ENCODE peak calls at places on chromosomes 16 and 17, in eight cellular contexts. One of them, this sample, is unnamed. For H3K4me1 and H3K27me3, the result is how much of the 10 kb centered on the place peaks cover.

GRCh38 chr17:45332505-45332904 is 15.7 kb upstream of the MAP3K14 start:
- DNase-seq in upper lobe of right lung: peak
- DNase-seq in body of pancreas: no peak
- DNase-seq in neuronal stem cell: no peak
- DNase-seq in colonic mucosa: no peak
- DNase-seq in fibroblast of lung: no peak
- DNase-seq in heart right ventricle: no peak
- DNase-seq in heart left ventricle: no peak
- DNase-seq in this sample: no peak

GRCh38 chr16:71414038-71414437 is 27.8 kb downstream of the TLE7 start:
- DNase-seq in upper lobe of right lung: peak
- DNase-seq in body of pancreas: no peak
- DNase-seq in neuronal stem cell: no peak
- DNase-seq in colonic mucosa: no peak
- DNase-seq in fibroblast of lung: no peak
- DNase-seq in heart right ventricle: no peak
- DNase-seq in heart left ventricle: no peak
- DNase-seq in this sample: no peak

GRCh38 chr17:64491034-64491860 is 5.6 kb downstream of the POLG2 start:
- DNase-seq in upper lobe of right lung: no peak
- DNase-seq in body of pancreas: no peak
- DNase-seq in neuronal stem cell: no peak
- DNase-seq in colonic mucosa: peak
- DNase-seq in fibroblast of lung: peak
- DNase-seq in heart right ventricle: no peak
- DNase-seq in heart left ventricle: peak
- DNase-seq in this sample: peak

GRCh38 chr16:1125471-1125870 is 27.4 kb upstream of the CACNA1H start:
- DNase-seq in upper lobe of right lung: no peak
- DNase-seq in body of pancreas: peak
- DNase-seq in neuronal stem cell: no peak
- DNase-seq in colonic mucosa: no peak
- DNase-seq in fibroblast of lung: peak
- DNase-seq in heart right ventricle: no peak
- DNase-seq in heart left ventricle: no peak
- DNase-seq in this sample: peak

GRCh38 chr16:555528-556478 is 4.4 kb upstream of the PRR35 start:
- DNase-seq in upper lobe of right lung: no peak
- DNase-seq in body of pancreas: no peak
- DNase-seq in neuronal stem cell: no peak
- DNase-seq in colonic mucosa: no peak
- DNase-seq in fibroblast of lung: no peak
- DNase-seq in heart right ventricle: no peak
- DNase-seq in heart left ventricle: no peak
- DNase-seq in this sample: peak

GRCh38 chr17:68908045-68908444 is 47.1 kb downstream of the ABCA8 start:
- DNase-seq in upper lobe of right lung: no peak
- DNase-seq in body of pancreas: no peak
- DNase-seq in neuronal stem cell: no peak
- DNase-seq in colonic mucosa: no peak
- DNase-seq in fibroblast of lung: no peak
- DNase-seq in heart right ventricle: no peak
- DNase-seq in heart left ventricle: no peak
- DNase-seq in this sample: no peak

GRCh38 chr17:2776589-2777241 is 19.5 kb upstream of the RAP1GAP2 start:
- DNase-seq in upper lobe of right lung: no peak
- DNase-seq in body of pancreas: no peak
- DNase-seq in neuronal stem cell: peak
- DNase-seq in colonic mucosa: peak
- DNase-seq in fibroblast of lung: no peak
- DNase-seq in heart right ventricle: no peak
- DNase-seq in heart left ventricle: no peak
- DNase-seq in this sample: peak

GRCh38 chr17:54418467-54418866 is 482.2 kb upstream of the TOM1L1 start:
- DNase-seq in upper lobe of right lung: no peak
- DNase-seq in body of pancreas: no peak
- DNase-seq in neuronal stem cell: no peak
- DNase-seq in colonic mucosa: no peak
- DNase-seq in fibroblast of lung: no peak
- DNase-seq in heart right ventricle: no peak
- DNase-seq in heart left ventricle: no peak
- DNase-seq in this sample: no peak

GRCh38 chr16:51577621-51578303 is 426.7 kb upstream of the SALL1 start:
- DNase-seq in upper lobe of right lung: no peak
- DNase-seq in body of pancreas: no peak
- DNase-seq in neuronal stem cell: no peak
- DNase-seq in colonic mucosa: no peak
- DNase-seq in fibroblast of lung: peak
- DNase-seq in heart right ventricle: no peak
- DNase-seq in heart left ventricle: no peak
- DNase-seq in this sample: no peak

GRCh38 chr16:82412770-82413169 is 214.0 kb upstream of the CDH13 start:
- DNase-seq in upper lobe of right lung: no peak
- DNase-seq in body of pancreas: no peak
- DNase-seq in neuronal stem cell: no peak
- DNase-seq in colonic mucosa: no peak
- DNase-seq in fibroblast of lung: no peak
- DNase-seq in heart right ventricle: no peak
- DNase-seq in heart left ventricle: no peak
- DNase-seq in this sample: no peak

GRCh38 chr17:82647593-82648164 is 565 bp downstream of the WDR45B start:
- DNase-seq in upper lobe of right lung: peak
- DNase-seq in body of pancreas: peak
- DNase-seq in neuronal stem cell: peak
- DNase-seq in colonic mucosa: peak
- DNase-seq in fibroblast of lung: no peak
- DNase-seq in heart right ventricle: peak
- DNase-seq in heart left ventricle: no peak
- DNase-seq in this sample: peak
- H3K4me1 ChIP-seq in upper lobe of right lung: under half
- H3K4me1 ChIP-seq in body of pancreas: under half
- H3K4me1 ChIP-seq in neuronal stem cell: under half
- H3K4me1 ChIP-seq in colonic mucosa: under half
- H3K4me1 ChIP-seq in fibroblast of lung: under half
- H3K4me1 ChIP-seq in heart right ventricle: under half
- H3K4me1 ChIP-seq in heart left ventricle: under half
- H3K4me1 ChIP-seq in this sample: under half

GRCh38 chr17:41848788-41849187 is 11.2 kb downstream of the KLHL10 start:
- DNase-seq in upper lobe of right lung: no peak
- DNase-seq in body of pancreas: no peak
- DNase-seq in neuronal stem cell: no peak
- DNase-seq in colonic mucosa: no peak
- DNase-seq in fibroblast of lung: peak
- DNase-seq in heart right ventricle: no peak
- DNase-seq in heart left ventricle: no peak
- DNase-seq in this sample: no peak

GRCh38 chr17:41844971-41845370 is 7.3 kb downstream of the KLHL10 start:
- DNase-seq in upper lobe of right lung: no peak
- DNase-seq in body of pancreas: no peak
- DNase-seq in neuronal stem cell: no peak
- DNase-seq in colonic mucosa: no peak
- DNase-seq in fibroblast of lung: no peak
- DNase-seq in heart right ventricle: no peak
- DNase-seq in heart left ventricle: no peak
- DNase-seq in this sample: no peak

DNA sequence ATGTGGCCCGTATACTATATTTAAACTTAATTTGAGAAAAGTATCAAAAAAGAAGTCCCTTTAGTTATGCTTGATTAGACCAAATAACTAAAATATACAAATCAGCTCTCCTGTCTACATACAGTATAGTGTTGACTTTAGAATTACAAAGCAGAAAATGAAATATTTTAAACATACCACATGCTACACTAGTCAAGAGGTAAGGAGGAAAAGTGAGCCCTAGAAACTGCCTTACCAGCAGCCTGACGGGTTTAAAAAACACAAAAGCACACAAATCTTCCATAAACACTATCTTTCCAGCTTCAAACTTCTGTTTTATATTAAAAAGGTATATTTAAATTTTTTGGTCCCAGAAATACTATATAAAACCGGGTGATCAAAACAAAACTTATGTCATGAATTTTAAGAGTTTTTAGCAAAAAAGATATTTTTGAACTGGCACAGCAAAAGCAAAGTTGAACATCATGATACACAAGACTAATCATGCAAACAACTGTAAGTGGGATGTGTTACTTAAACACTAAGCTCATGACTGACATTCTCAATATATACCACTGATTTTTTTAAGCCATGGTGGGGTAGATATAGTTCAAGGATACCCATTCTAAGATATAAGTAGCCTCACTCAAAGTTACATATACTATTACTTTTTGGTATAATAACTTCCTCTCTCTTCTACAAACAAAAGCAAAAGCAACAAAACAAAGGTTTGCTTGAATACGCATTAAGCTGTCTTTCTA is 11.8 kb downstream of the KLHL10 start:
- DNase-seq in upper lobe of right lung: no peak
- DNase-seq in body of pancreas: no peak
- DNase-seq in neuronal stem cell: no peak
- DNase-seq in colonic mucosa: no peak
- DNase-seq in fibroblast of lung: no peak
- DNase-seq in heart right ventricle: no peak
- DNase-seq in heart left ventricle: no peak
- DNase-seq in this sample: no peak
- H3K27me3 ChIP-seq in upper lobe of right lung: under half
- H3K27me3 ChIP-seq in body of pancreas: under half
- H3K27me3 ChIP-seq in neuronal stem cell: under half
- H3K27me3 ChIP-seq in colonic mucosa: under half
- H3K27me3 ChIP-seq in fibroblast of lung: under half
- H3K27me3 ChIP-seq in heart right ventricle: under half
- H3K27me3 ChIP-seq in heart left ventricle: under half
- H3K27me3 ChIP-seq in this sample: under half

DNA sequence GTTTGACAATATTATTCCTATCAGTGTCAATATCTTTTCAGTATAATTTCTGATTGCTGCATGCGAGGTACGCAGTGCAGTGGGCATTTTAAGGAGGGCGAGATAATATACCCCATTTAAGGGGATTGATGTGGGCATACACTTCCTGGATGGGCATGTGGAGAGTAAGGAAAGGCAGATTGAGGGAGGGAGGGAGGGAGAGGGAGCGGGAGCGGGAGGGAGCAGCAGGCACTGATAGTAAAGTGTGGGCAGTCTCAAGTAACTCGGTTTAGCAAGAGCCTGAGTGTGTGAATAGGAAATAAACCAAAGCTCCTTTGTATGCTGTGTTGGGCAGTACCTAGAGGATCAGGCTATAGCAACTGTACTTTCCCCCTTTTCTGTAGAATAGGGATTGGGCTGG is 5.1 kb downstream of the BPTF start:
- DNase-seq in upper lobe of right lung: no peak
- DNase-seq in body of pancreas: no peak
- DNase-seq in neuronal stem cell: no peak
- DNase-seq in colonic mucosa: peak
- DNase-seq in fibroblast of lung: no peak
- DNase-seq in heart right ventricle: no peak
- DNase-seq in heart left ventricle: no peak
- DNase-seq in this sample: no peak
- H3K4me1 ChIP-seq in upper lobe of right lung: half or more
- H3K4me1 ChIP-seq in body of pancreas: half or more
- H3K4me1 ChIP-seq in neuronal stem cell: under half
- H3K4me1 ChIP-seq in colonic mucosa: under half
- H3K4me1 ChIP-seq in fibroblast of lung: under half
- H3K4me1 ChIP-seq in heart right ventricle: half or more
- H3K4me1 ChIP-seq in heart left ventricle: under half
- H3K4me1 ChIP-seq in this sample: under half

GRCh38 chr16:54280751-54281150 is 5.8 kb downstream of the IRX3 start:
- DNase-seq in upper lobe of right lung: no peak
- DNase-seq in body of pancreas: no peak
- DNase-seq in neuronal stem cell: no peak
- DNase-seq in colonic mucosa: no peak
- DNase-seq in fibroblast of lung: no peak
- DNase-seq in heart right ventricle: no peak
- DNase-seq in heart left ventricle: no peak
- DNase-seq in this sample: no peak

GRCh38 chr16:54283735-54284318 is 2.8 kb downstream of the IRX3 start:
- DNase-seq in upper lobe of right lung: no peak
- DNase-seq in body of pancreas: no peak
- DNase-seq in neuronal stem cell: no peak
- DNase-seq in colonic mucosa: no peak
- DNase-seq in fibroblast of lung: no peak
- DNase-seq in heart right ventricle: no peak
- DNase-seq in heart left ventricle: no peak
- DNase-seq in this sample: no peak

GRCh38 chr16:54281535-54282201 is 4.9 kb downstream of the IRX3 start:
- DNase-seq in upper lobe of right lung: peak
- DNase-seq in body of pancreas: no peak
- DNase-seq in neuronal stem cell: no peak
- DNase-seq in colonic mucosa: no peak
- DNase-seq in fibroblast of lung: no peak
- DNase-seq in heart right ventricle: no peak
- DNase-seq in heart left ventricle: no peak
- DNase-seq in this sample: no peak

GRCh38 chr16:54282923-54283734 is 3.5 kb downstream of the IRX3 start:
- DNase-seq in upper lobe of right lung: no peak
- DNase-seq in body of pancreas: no peak
- DNase-seq in neuronal stem cell: peak
- DNase-seq in colonic mucosa: no peak
- DNase-seq in fibroblast of lung: no peak
- DNase-seq in heart right ventricle: no peak
- DNase-seq in heart left ventricle: peak
- DNase-seq in this sample: no peak

DNA sequence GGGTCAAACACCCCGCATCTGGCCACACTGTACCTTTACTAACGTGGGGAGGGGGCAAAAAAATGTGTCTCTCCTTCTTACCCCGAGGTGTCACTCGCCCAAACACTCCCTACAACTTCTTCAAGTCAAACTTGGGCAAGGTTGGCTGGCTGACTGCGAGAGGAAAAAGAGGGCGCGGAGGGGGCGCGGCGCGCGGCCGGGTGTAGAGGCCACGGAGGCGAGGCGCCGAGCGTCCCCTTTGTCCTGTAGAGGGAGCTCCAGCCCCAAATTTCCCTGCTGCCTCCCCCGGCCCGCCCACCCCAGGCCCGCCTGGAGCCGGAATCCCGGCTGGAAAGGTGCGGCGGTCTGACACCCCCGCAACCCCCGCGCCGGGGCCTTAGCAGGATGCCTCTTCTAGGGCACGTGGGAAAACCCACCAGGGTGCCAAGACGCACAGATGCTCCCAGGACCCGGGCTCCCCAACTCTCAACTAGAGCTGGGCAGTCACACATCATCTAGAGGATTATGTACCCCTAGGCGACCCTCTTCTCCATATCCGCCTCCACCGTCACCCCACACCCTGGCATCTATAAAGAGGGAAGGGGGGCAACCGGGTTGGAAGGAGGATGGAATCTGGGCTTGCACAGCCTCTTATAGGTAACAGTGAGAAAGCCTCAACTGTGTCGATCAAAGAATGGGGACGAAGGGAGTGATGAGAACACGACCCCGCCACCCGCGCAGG is 4.2 kb downstream of the IRX3 start:
- DNase-seq in upper lobe of right lung: peak
- DNase-seq in body of pancreas: peak
- DNase-seq in neuronal stem cell: peak
- DNase-seq in colonic mucosa: peak
- DNase-seq in fibroblast of lung: no peak
- DNase-seq in heart right ventricle: peak
- DNase-seq in heart left ventricle: peak
- DNase-seq in this sample: peak
- H3K27me3 ChIP-seq in upper lobe of right lung: under half
- H3K27me3 ChIP-seq in body of pancreas: under half
- H3K27me3 ChIP-seq in neuronal stem cell: under half
- H3K27me3 ChIP-seq in colonic mucosa: half or more
- H3K27me3 ChIP-seq in fibroblast of lung: under half
- H3K27me3 ChIP-seq in heart right ventricle: under half
- H3K27me3 ChIP-seq in heart left ventricle: under half
- H3K27me3 ChIP-seq in this sample: half or more